ENCODE peak calls at places on chromosomes 13 and 19, in five cellular contexts. One of them, this sample, is unnamed.

GRCh38 chr13:45411226-45411625 is 6.9 kb downstream of the SLC25A30 start:
- DNase-seq in RWPE1: no peak
- DNase-seq in NB4: no peak
- DNase-seq in activated naive CD8-positive, alpha-beta T cell treated with anti-CD3 and anti-CD28 coated beads for 36 hours: no peak
- DNase-seq in activated effector memory CD4-positive, alpha-beta T cell treated with Interleukin-2 at 50 U/mL for 16 hours: no peak
- DNase-seq in this sample: no peak

GRCh38 chr13:100490692-100491091 is 97.9 kb downstream of the GGACT start:
- DNase-seq in RWPE1: no peak
- DNase-seq in NB4: peak
- DNase-seq in activated naive CD8-positive, alpha-beta T cell treated with anti-CD3 and anti-CD28 coated beads for 36 hours: no peak
- DNase-seq in activated effector memory CD4-positive, alpha-beta T cell treated with Interleukin-2 at 50 U/mL for 16 hours: no peak
- DNase-seq in this sample: no peak

GRCh38 chr19:1566392-1567115 is 1.6 kb downstream of the MEX3D start:
- DNase-seq in RWPE1: peak
- DNase-seq in NB4: no peak
- DNase-seq in activated naive CD8-positive, alpha-beta T cell treated with anti-CD3 and anti-CD28 coated beads for 36 hours: no peak
- DNase-seq in activated effector memory CD4-positive, alpha-beta T cell treated with Interleukin-2 at 50 U/mL for 16 hours: no peak
- DNase-seq in this sample: peak

GRCh38 chr13:27259831-27260230 is 8.5 kb downstream of the RPL21 start:
- DNase-seq in RWPE1: no peak
- DNase-seq in NB4: no peak
- DNase-seq in activated naive CD8-positive, alpha-beta T cell treated with anti-CD3 and anti-CD28 coated beads for 36 hours: no peak
- DNase-seq in activated effector memory CD4-positive, alpha-beta T cell treated with Interleukin-2 at 50 U/mL for 16 hours: no peak
- DNase-seq in this sample: no peak

GRCh38 chr19:639251-640155 is at the start of gene FGF22:
- DNase-seq in RWPE1: peak
- DNase-seq in NB4: peak
- DNase-seq in activated naive CD8-positive, alpha-beta T cell treated with anti-CD3 and anti-CD28 coated beads for 36 hours: peak
- DNase-seq in activated effector memory CD4-positive, alpha-beta T cell treated with Interleukin-2 at 50 U/mL for 16 hours: peak
- DNase-seq in this sample: peak

GRCh38 chr19:45863840-45864628 is at the start of gene FOXA3:
- DNase-seq in RWPE1: no peak
- DNase-seq in NB4: peak
- DNase-seq in activated naive CD8-positive, alpha-beta T cell treated with anti-CD3 and anti-CD28 coated beads for 36 hours: peak
- DNase-seq in activated effector memory CD4-positive, alpha-beta T cell treated with Interleukin-2 at 50 U/mL for 16 hours: peak
- DNase-seq in this sample: no peak

GRCh38 chr13:112931028-112931934 is 37.7 kb upstream of the MCF2L start:
- DNase-seq in RWPE1: peak
- DNase-seq in NB4: peak
- DNase-seq in activated naive CD8-positive, alpha-beta T cell treated with anti-CD3 and anti-CD28 coated beads for 36 hours: no peak
- DNase-seq in activated effector memory CD4-positive, alpha-beta T cell treated with Interleukin-2 at 50 U/mL for 16 hours: no peak
- DNase-seq in this sample: no peak

GRCh38 chr19:2976609-2977000 is 759 bp upstream of the TLE6 start:
- DNase-seq in RWPE1: no peak
- DNase-seq in NB4: no peak
- DNase-seq in activated naive CD8-positive, alpha-beta T cell treated with anti-CD3 and anti-CD28 coated beads for 36 hours: no peak
- DNase-seq in activated effector memory CD4-positive, alpha-beta T cell treated with Interleukin-2 at 50 U/mL for 16 hours: no peak
- DNase-seq in this sample: no peak

GRCh38 chr19:3386447-3387234 is 20.3 kb downstream of the NFIC start:
- DNase-seq in RWPE1: no peak
- DNase-seq in NB4: no peak
- DNase-seq in activated naive CD8-positive, alpha-beta T cell treated with anti-CD3 and anti-CD28 coated beads for 36 hours: no peak
- DNase-seq in activated effector memory CD4-positive, alpha-beta T cell treated with Interleukin-2 at 50 U/mL for 16 hours: no peak
- DNase-seq in this sample: no peak

GRCh38 chr19:3389876-3390361 is 23.5 kb downstream of the NFIC start:
- DNase-seq in RWPE1: no peak
- DNase-seq in NB4: no peak
- DNase-seq in activated naive CD8-positive, alpha-beta T cell treated with anti-CD3 and anti-CD28 coated beads for 36 hours: no peak
- DNase-seq in activated effector memory CD4-positive, alpha-beta T cell treated with Interleukin-2 at 50 U/mL for 16 hours: no peak
- DNase-seq in this sample: no peak